ENCODE peak calls at places on chromosomes 12 and 14, in four cellular contexts. N, K, G and P are unnamed samples. For H3K4me1, the result is how much of the 10 kb centered on the place peaks cover.

GRCh38 chr12:112422531-112422930 is 3.8 kb downstream of the PTPN11 start:
- DNase-seq in N (peak), K (no peak), G (no peak), P (no peak)

GRCh38 chr12:13962699-13963098 is 18.7 kb downstream of the GRIN2B start:
- DNase-seq in N (no peak), K (no peak), G (no peak), P (no peak)

GRCh38 chr14:34983148-34983760 is 462 bp downstream of the SRP54 start:
- DNase-seq in N (no peak), K (no peak), G (no peak), P (no peak)

GRCh38 chr12:106583578-106584103 is 837 bp downstream of the RFX4 start:
- DNase-seq in N (no peak), K (no peak), G (no peak), P (no peak)

GRCh38 chr12:125198647-125199046 is 133.4 kb downstream of the AACS start:
- DNase-seq in N (no peak), K (no peak), G (no peak), P (no peak)

GRCh38 chr14:24313912-24314311 is 2.6 kb downstream of the LTB4R start:
- DNase-seq in N (no peak), K (no peak), G (no peak), P (no peak)

GRCh38 chr12:14774074-14774943 is 29.0 kb downstream of the WBP11 start:
- DNase-seq in N (peak), K (peak), G (peak), P (peak)

GRCh38 chr14:98633380-98633779 is 638.6 kb downstream of the BCL11B start:
- DNase-seq in N (no peak), K (no peak), G (no peak), P (no peak)

GRCh38 chr14:58955294-58955821 is 233.1 kb upstream of the DAAM1 start:
- DNase-seq in N (no peak), K (no peak), G (no peak), P (no peak)

GRCh38 chr14:58846682-58847465 is 209.1 kb downstream of the DACT1 start:
- DNase-seq in N (no peak), K (no peak), G (no peak), P (no peak)

GRCh38 chr14:100540141-100540925 is 46.9 kb downstream of the BEGAIN start:
- DNase-seq in N (no peak), K (peak), G (no peak), P (peak)

GRCh38 chr12:54135621-54136027 is 53.2 kb downstream of the SMUG1 start:
- DNase-seq in N (no peak), K (no peak), G (no peak), P (no peak)

DNA sequence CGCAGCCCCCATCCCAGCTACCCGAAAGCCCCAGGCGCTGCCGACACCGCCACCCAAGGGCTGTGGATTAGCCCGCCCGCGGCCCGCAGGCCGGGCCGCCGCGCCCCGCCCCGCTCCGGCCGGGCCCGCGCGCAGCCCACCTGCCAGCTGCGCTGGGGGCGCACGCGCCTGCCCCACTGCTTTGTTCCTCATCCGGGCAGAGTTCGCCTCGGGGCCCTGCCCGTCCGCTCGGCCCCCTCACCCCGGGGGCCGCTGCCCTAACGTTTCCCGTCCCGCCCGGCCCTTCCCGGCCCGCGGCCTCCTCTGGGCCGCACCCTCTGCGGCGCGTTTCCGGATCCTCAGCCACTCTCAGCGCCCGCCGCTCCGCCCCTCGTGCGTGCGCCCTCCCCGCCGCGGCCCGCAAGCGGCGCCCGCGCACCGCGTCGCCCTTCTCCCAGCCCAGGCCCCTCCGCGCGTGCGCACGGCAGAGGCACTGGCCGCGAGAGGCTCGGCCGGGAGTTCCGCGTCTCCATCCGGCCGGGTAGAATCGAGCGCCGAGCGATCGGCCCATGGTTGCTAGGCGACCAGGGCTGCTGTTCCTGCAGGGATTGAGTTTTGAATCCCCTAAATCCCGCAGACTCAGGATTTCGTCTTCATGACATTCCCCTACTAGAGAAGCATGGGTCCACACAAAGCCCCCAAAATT is at the start of gene PRDM4:
- DNase-seq in N (peak), K (peak), G (peak), P (peak)
- H3K4me1 ChIP-seq in N (under half), K (under half), G (under half), P (under half)

GRCh38 chr14:105398044-105398725 is at the start of gene TEX22:
- DNase-seq in N (peak), K (peak), G (peak), P (peak)
- TF ChIP-seq POLR2A in N (no peak), K (peak), G (peak), P (peak)

DNA sequence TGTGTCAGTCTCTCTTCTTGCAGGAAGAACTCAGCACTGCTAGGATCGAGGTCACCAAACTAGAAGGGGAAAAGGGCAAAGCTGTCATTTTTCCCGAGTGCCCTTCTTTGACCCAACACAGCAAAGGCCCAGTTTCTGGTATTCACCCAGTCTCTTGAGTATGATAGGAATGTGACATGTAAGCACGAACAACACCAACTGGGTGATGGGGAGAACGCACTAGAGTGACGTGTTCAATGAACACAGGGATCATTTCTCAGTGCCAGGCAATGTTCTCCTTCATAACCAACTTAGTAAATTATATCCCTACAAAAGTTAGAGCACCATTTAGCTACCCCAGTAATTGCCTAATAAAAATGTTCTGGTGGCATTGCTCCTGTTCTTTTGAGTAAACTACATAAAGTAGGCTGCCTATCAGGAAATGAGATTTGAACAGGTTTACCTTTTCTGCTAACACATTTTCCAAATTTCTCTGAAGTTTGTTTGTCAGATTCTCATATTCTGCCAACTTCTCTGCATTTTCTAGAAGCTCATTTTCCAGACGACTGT is 64.5 kb downstream of the NIN start:
- DNase-seq in N (no peak), K (no peak), G (no peak), P (no peak)
- H3K4me1 ChIP-seq in N (under half), K (under half), G (under half), P (under half)

DNA sequence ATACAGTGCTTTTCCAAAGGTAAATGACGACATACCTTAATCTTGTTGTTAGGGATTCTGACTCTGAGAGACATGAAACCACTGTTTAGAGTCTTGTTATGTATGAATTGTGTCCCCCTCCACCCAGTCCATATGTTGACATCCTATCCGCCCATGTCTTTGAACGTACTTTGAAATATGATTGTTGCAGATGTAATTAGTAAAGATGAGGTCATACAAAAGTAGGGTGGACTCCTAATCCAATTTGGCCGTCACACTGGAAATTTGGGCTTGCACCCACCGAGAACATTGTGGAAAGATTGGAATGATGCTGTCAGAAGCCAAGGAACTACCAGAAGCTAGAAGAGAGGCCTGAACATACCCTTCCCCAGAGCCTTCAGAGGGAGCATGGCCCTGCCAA is 62.2 kb downstream of the RGS6 start:
- DNase-seq in N (no peak), K (no peak), G (no peak), P (no peak)
- TF ChIP-seq POLR2A in N (no peak), K (no peak), G (no peak), P (no peak)